ENCODE peak calls at places on chromosomes 13 and 19, in seven cellular contexts. V, Y, Z, L, K, N and B are unnamed samples.

GRCh38 chr19:50500060-50500752 is 10.8 kb downstream of the JOSD2 start:
- DNase-seq in V (no peak), K (no peak), Y (no peak), N (peak), Z (no peak), L (peak), B (no peak)

GRCh38 chr19:6056801-6057650 is 53.3 kb downstream of the RFX2 start:
- DNase-seq in N (peak), K (peak), V (no peak), L (peak), Z (peak), Y (no peak), B (peak)

GRCh38 chr19:46080561-46080960 is 39.8 kb upstream of the IGFL4 start:
- DNase-seq in V (no peak), L (no peak), K (no peak), N (peak), Z (peak), Y (no peak), B (peak)

GRCh38 chr13:36261011-36261410 is 36.6 kb downstream of the CCDC169 start:
- DNase-seq in N (no peak), Y (no peak), K (no peak), V (no peak), Z (no peak), L (no peak), B (no peak)

GRCh38 chr13:99228737-99229691 is 28.4 kb downstream of the UBAC2 start:
- DNase-seq in Y (no peak), Z (peak), L (no peak), N (no peak), V (no peak), K (no peak), B (no peak)

GRCh38 chr13:43737524-43737923 is 49.2 kb downstream of the ENOX1 start:
- DNase-seq in L (no peak), N (no peak), Z (no peak), K (no peak), Y (no peak), V (no peak), B (no peak)

GRCh38 chr13:40060318-40061007 is 405.0 kb downstream of the COG6 start:
- DNase-seq in Z (peak), L (peak), Y (peak), V (no peak), N (peak), K (no peak), B (peak)

GRCh38 chr13:87999791-88000190 is 328.6 kb downstream of the SLITRK5 start:
- DNase-seq in L (no peak), Y (no peak), K (no peak), Z (peak), N (no peak), V (no peak), B (no peak)

GRCh38 chr19:3585301-3586123 is at the start of gene GIPC3:
- DNase-seq in Y (no peak), V (no peak), Z (no peak), K (no peak), N (no peak), L (no peak), B (no peak)

GRCh38 chr13:45243072-45243471 is 42.2 kb upstream of the KCTD4 start:
- DNase-seq in L (no peak), V (no peak), N (no peak), Y (no peak), Z (no peak), K (no peak), B (no peak)

GRCh38 chr19:46471116-46471733 is at the start of gene PNMA8A:
- DNase-seq in K (peak), V (peak), N (peak), Y (peak), Z (no peak), L (peak), B (no peak)

GRCh38 chr19:38929929-38930775 is at the start of gene SARS2:
- DNase-seq in K (peak), Y (peak), N (peak), L (peak), V (peak), Z (peak), B (peak)

GRCh38 chr19:29952127-29952526 is 10.1 kb downstream of the URI1 start:
- DNase-seq in K (no peak), Y (no peak), Z (no peak), N (no peak), L (no peak), V (no peak), B (no peak)

GRCh38 chr19:11381535-11382369 is 2.4 kb downstream of the EPOR start:
- DNase-seq in Y (peak), Z (peak), L (no peak), V (peak), N (peak), K (peak), B (peak)

GRCh38 chr19:17235618-17236413 is 9.8 kb downstream of the OCEL1 start:
- DNase-seq in V (peak), Z (no peak), Y (peak), N (peak), K (no peak), L (peak), B (no peak)

GRCh38 chr19:13093407-13094284 is 9.0 kb downstream of the LYL1 start:
- DNase-seq in V (peak), Y (peak), L (peak), K (peak), N (peak), Z (peak), B (peak)

GRCh38 chr13:40564342-40564997 is 102.0 kb downstream of the FOXO1 start:
- DNase-seq in Y (no peak), Z (no peak), N (no peak), K (no peak), L (no peak), V (no peak), B (no peak)

GRCh38 chr19:43777163-43777700 is 3.5 kb downstream of the KCNN4 start:
- DNase-seq in Z (peak), N (no peak), K (no peak), Y (peak), V (no peak), L (no peak), B (peak)

GRCh38 chr19:2039082-2039958 is 11.7 kb downstream of the MKNK2 start:
- DNase-seq in L (no peak), Z (no peak), N (no peak), Y (no peak), K (no peak), V (no peak), B (no peak)

GRCh38 chr13:30585748-30586262 is 31.9 kb upstream of the USPL1 start:
- DNase-seq in V (no peak), Z (peak), Y (no peak), L (no peak), K (no peak), N (no peak), B (no peak)

GRCh38 chr13:57045816-57046691 is 94.7 kb upstream of the PRR20A start:
- DNase-seq in L (no peak), Y (no peak), K (no peak), N (no peak), V (no peak), Z (no peak), B (no peak)

GRCh38 chr19:33422369-33423180 is 49.1 kb downstream of the CEBPG start:
- DNase-seq in Y (no peak), V (no peak), Z (no peak), K (no peak), N (no peak), L (no peak), B (no peak)

GRCh38 chr19:11288349-11288748 is 7.6 kb upstream of the TSPAN16 start:
- DNase-seq in V (no peak), L (no peak), Y (no peak), Z (no peak), K (no peak), N (no peak), B (no peak)

GRCh38 chr19:50835103-50835784 is 1.9 kb upstream of the KLK15 start:
- DNase-seq in N (no peak), V (no peak), Y (peak), L (no peak), K (no peak), Z (peak), B (no peak)

GRCh38 chr13:21175656-21176194 is 627 bp downstream of the SKA3 start:
- DNase-seq in Z (no peak), V (no peak), Y (no peak), L (no peak), K (no peak), N (no peak), B (no peak)

GRCh38 chr19:33639034-33639681 is 17.4 kb downstream of the CHST8 start:
- DNase-seq in V (no peak), L (no peak), Y (peak), Z (no peak), N (no peak), K (no peak), B (no peak)

GRCh38 chr19:17755977-17756670 is 4.8 kb downstream of the FCHO1 start:
- DNase-seq in Y (peak), L (peak), Z (peak), K (no peak), V (peak), N (no peak), B (no peak)

GRCh38 chr13:64925284-64925683 is 2304.9 kb downstream of the PCDH9 start:
- DNase-seq in Y (no peak), N (no peak), K (no peak), Z (no peak), V (peak), L (no peak), B (no peak)

GRCh38 chr13:94249512-94249911 is 230.0 kb downstream of the DCT start:
- DNase-seq in Z (peak), V (peak), Y (no peak), L (no peak), K (no peak), N (no peak), B (peak)

GRCh38 chr13:33372251-33372919 is 86.8 kb upstream of the STARD13 start:
- DNase-seq in L (no peak), N (no peak), Y (no peak), V (no peak), Z (no peak), K (no peak), B (no peak)

GRCh38 chr13:43805071-43805468 is 18.3 kb upstream of the ENOX1 start:
- DNase-seq in K (no peak), Y (no peak), N (no peak), V (no peak), Z (peak), L (no peak), B (peak)

GRCh38 chr19:50155520-50156109 is 7.5 kb downstream of the IZUMO2 start:
- DNase-seq in N (no peak), L (no peak), K (no peak), V (no peak), Y (no peak), Z (no peak), B (no peak)

GRCh38 chr13:22169473-22169872 is 498.6 kb downstream of the FGF9 start:
- DNase-seq in V (no peak), Z (no peak), K (no peak), Y (no peak), N (no peak), L (no peak), B (no peak)

GRCh38 chr19:51000981-51001380 is 423 bp downstream of the KLK8 start:
- DNase-seq in Z (no peak), V (no peak), N (no peak), Y (no peak), K (no peak), L (no peak), B (no peak)